ENCODE peak calls at places on chromosomes 3 and 15, in five cellular contexts. C is K562, X is IMR-90, U is A549, J is GM12878. K is an unnamed sample.

GRCh38 chr3:149340310-149340933 is 7.0 kb upstream of the TM4SF18 start:
- DNase-seq in X (peak; percentile 74), C (no peak), U (no peak), J (no peak), K (no peak)

GRCh38 chr15:77599899-77600298 is 32.8 kb downstream of the LINGO1 start:
- DNase-seq in J (no peak), C (peak; percentile 87), X (peak; percentile 22), U (peak; percentile 49), K (peak; percentile 68)

GRCh38 chr3:44125241-44125640 is 116.4 kb upstream of the TOPAZ1 start:
- DNase-seq in J (no peak), U (no peak), C (no peak), X (no peak), K (no peak)

GRCh38 chr3:104575631-104576030 is 791.1 kb upstream of the ALCAM start:
- DNase-seq in J (no peak), U (no peak), C (no peak), X (no peak), K (no peak)

GRCh38 chr3:73924063-73924462 is 299.3 kb upstream of the PDZRN3 start:
- DNase-seq in C (no peak), U (no peak), J (no peak), X (no peak), K (no peak)

GRCh38 chr15:76929011-76929760 is 2.4 kb upstream of the RCN2 start:
- DNase-seq in C (no peak), U (no peak), X (no peak), J (no peak), K (no peak)

GRCh38 chr3:171770689-171771620 is 39.3 kb downstream of the PLD1 start:
- DNase-seq in J (peak; percentile 48), C (peak; percentile 80), U (peak; percentile 5), X (peak; percentile 92), K (no peak)

GRCh38 chr3:120435621-120436020 is 15.2 kb downstream of the FSTL1 start:
- DNase-seq in U (no peak), X (peak; percentile 73), C (no peak), J (no peak), K (no peak)

GRCh38 chr3:57230006-57230405 is 2.5 kb downstream of the APPL1 start:
- DNase-seq in C (no peak), X (no peak), U (no peak), J (no peak), K (no peak)

GRCh38 chr3:195204360-195205166 is 66.4 kb downstream of the XXYLT1 start:
- DNase-seq in U (no peak), C (peak; percentile 54), J (peak; percentile 38), X (no peak), K (peak; percentile 41)

GRCh38 chr15:94965593-94965992 is 734.2 kb downstream of the MCTP2 start:
- DNase-seq in J (no peak), X (no peak), C (peak; percentile 27), U (no peak), K (no peak)

GRCh38 chr3:105518806-105519418 is 152.2 kb downstream of the ALCAM start:
- DNase-seq in U (peak; percentile 19), J (peak; percentile 49), C (peak; percentile 44), X (peak; percentile 73), K (peak; percentile 49)

GRCh38 chr3:16807981-16808380 is 76.8 kb upstream of the PLCL2 start:
- DNase-seq in C (no peak), J (no peak), U (no peak), X (no peak), K (no peak)

GRCh38 chr3:123085293-123085949 is 18.6 kb downstream of the PDIA5 start:
- DNase-seq in U (no peak), X (no peak), C (peak; percentile 38), J (no peak), K (peak; percentile 68)

GRCh38 chr3:32708672-32709283 is 23.8 kb downstream of the CNOT10 start:
- DNase-seq in X (no peak), C (peak; percentile 74), U (no peak), J (no peak), K (no peak)

GRCh38 chr15:71349736-71350515 is 234.7 kb downstream of the THSD4 start:
- DNase-seq in U (no peak), J (no peak), C (no peak), X (no peak), K (no peak)

GRCh38 chr15:59993950-59994401 is 10.1 kb upstream of the FOXB1 start:
- DNase-seq in U (no peak), J (no peak), X (no peak), C (peak; percentile 9), K (peak; percentile 33)

GRCh38 chr15:40925495-40925862 is 3.7 kb upstream of the DLL4 start:
- DNase-seq in C (no peak), J (no peak), X (no peak), U (no peak), K (peak; percentile 45)

GRCh38 chr3:62367735-62368704 is 5.3 kb downstream of the FEZF2 start:
- DNase-seq in J (no peak), U (no peak), C (no peak), X (no peak), K (peak; percentile 12)

GRCh38 chr3:24037971-24038370 is 92.9 kb downstream of the NR1D2 start:
- DNase-seq in U (no peak), C (no peak), X (no peak), J (no peak), K (no peak)

GRCh38 chr15:68560501-68561113 is 18.2 kb upstream of the CORO2B start:
- DNase-seq in X (no peak), C (no peak), J (no peak), U (no peak), K (no peak)

GRCh38 chr3:45553469-45553974 is 41.0 kb upstream of the LIMD1 start:
- DNase-seq in X (peak; percentile 83), C (peak; percentile 47), J (no peak), U (no peak), K (peak; percentile 63)

GRCh38 chr15:22227411-22227810 is 147.1 kb downstream of the OR4M2 start:
- DNase-seq in J (no peak), X (no peak), U (no peak), C (no peak), K (no peak)

GRCh38 chr3:181729071-181729915 is 17.6 kb downstream of the SOX2 start:
- DNase-seq in J (no peak), U (no peak), X (no peak), C (no peak), K (no peak)

GRCh38 chr15:25186411-25186810 is 231.6 kb downstream of the SNRPN start:
- DNase-seq in U (no peak), C (no peak), X (no peak), J (no peak), K (no peak)

GRCh38 chr3:114542359-114542758 is 248.5 kb downstream of the TIGIT start:
- DNase-seq in C (no peak), X (no peak), J (no peak), U (no peak), K (no peak)

DNA sequence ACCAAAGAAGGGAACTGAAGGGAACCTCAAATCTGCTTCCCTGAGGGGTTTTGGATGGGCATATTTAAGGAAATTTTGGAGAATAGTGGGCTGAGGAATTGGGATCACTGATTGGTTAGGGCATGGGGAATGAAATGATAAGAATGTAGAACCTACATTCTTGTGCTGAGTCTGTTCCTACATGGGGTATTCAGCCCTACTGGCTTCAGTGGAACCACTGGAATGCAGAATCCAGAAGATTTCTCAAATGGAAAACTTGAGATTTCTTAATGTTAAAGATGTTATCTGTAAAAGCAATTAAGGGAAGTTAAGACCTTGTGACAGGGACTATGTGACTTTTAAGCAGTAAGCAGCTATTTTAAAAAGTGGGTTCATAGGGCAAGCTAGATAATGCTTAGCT is 1062.4 kb downstream of the AGBL1 start:
- DNase-seq in C (no peak), U (no peak), X (no peak), J (no peak), K (no peak)
- TF ChIP-seq RAD21 in C (no peak), U (no peak), X (no peak), J (no peak), K (no peak)

GRCh38 chr3:11482024-11482423 is 161.7 kb downstream of the VGLL4 start:
- DNase-seq in C (no peak), J (no peak), U (no peak), X (peak; percentile 54), K (no peak)

GRCh38 chr3:11479230-11479620 is 164.5 kb downstream of the VGLL4 start:
- DNase-seq in U (no peak), X (no peak), J (no peak), C (no peak), K (no peak)

GRCh38 chr3:11478167-11478566 is 165.5 kb downstream of the VGLL4 start:
- DNase-seq in X (no peak), C (no peak), J (no peak), U (no peak), K (no peak)

GRCh38 chr3:11480663-11481298 is 162.9 kb downstream of the VGLL4 start:
- DNase-seq in U (no peak), X (no peak), C (peak; percentile 61), J (no peak), K (no peak)

DNA sequence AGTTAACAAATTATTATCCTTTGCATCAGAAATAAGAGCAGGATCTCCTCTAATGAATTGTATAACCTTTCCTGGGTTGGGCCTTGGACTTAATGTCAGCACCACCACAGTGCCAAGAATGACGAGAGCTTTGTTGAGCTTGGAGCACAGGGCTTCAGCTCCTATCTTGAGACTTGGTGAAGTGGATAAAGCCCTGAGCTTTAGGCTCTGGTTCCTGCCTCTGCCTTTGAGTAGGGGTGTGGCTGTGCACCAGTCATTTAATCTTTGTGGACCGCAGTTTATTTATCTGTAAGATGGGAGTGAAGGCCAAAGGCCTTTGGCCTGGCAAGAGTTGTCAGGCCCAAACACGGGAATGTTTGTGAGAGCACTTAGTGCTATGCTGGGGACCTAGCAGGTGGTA is 162.2 kb downstream of the VGLL4 start:
- DNase-seq in X (no peak), C (peak; percentile 42), U (no peak), J (no peak), K (no peak)
- TF ChIP-seq RCOR1 in X (no peak), C (no peak), U (no peak), J (no peak), K (no peak)

GRCh38 chr3:49422379-49423248 is at the start of gene AMT:
- DNase-seq in X (peak; percentile 30), J (no peak), U (no peak), C (no peak), K (peak; percentile 78)
- TF ChIP-seq RAD21 in X (no peak), J (no peak), U (no peak), C (no peak), K (no peak)

GRCh38 chr15:82662641-82663040 is 15.5 kb upstream of the CPEB1 start:
- DNase-seq in C (no peak), U (no peak), J (no peak), X (no peak), K (no peak)

GRCh38 chr15:82666606-82667005 is 19.4 kb upstream of the CPEB1 start:
- DNase-seq in J (no peak), U (no peak), X (no peak), C (no peak), K (no peak)

GRCh38 chr15:82664021-82664420 is 16.9 kb upstream of the CPEB1 start:
- DNase-seq in X (no peak), J (no peak), C (no peak), U (no peak), K (no peak)

GRCh38 chr15:82660378-82660777 is 13.2 kb upstream of the CPEB1 start:
- DNase-seq in J (no peak), X (no peak), C (no peak), U (no peak), K (no peak)

DNA sequence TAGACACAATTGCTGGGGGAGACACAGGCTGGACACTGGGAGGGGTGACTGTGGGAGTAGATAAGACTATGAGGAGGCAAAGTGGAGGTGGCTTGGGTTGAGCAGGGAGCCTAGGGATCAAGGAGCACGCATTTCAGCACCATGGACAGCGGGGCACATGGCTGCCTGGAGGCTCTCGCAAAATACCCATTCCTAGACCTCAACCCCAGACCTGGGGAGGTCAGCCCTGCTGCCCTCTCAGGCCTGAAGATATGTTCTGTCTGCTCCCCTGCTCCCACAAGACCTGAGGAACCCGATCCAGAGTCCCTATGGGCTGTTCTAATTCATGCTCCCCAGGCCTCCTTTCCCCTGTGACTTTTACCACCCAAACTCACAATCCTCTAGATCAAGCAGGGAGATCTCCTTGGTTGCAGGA is 16.0 kb upstream of the CPEB1 start:
- DNase-seq in C (peak; percentile 88), U (peak; percentile 40), X (peak; percentile 31), J (no peak), K (no peak)
- TF ChIP-seq RCOR1 in C (no peak), U (no peak), X (no peak), J (no peak), K (no peak)